ENCODE peak calls at places on chromosomes 1 and 21, in six cellular contexts. P is uterus, T is cardiac muscle cell, O is SJSA1, M is brain microvascular endothelial cell, F is esophagus squamous epithelium. V is an unnamed sample.

GRCh38 chr1:180632326-180633088 is 685 bp downstream of the XPR1 start:
- DNase-seq in P (no peak), T (peak; percentile 74), O (no peak), M (no peak), F (no peak), V (no peak)

GRCh38 chr1:224800486-224801119 is 128.9 kb upstream of the DNAH14 start:
- DNase-seq in P (no peak), T (no peak), O (no peak), M (no peak), F (no peak), V (no peak)

GRCh38 chr1:58308206-58308605 is 238.3 kb downstream of the OMA1 start:
- DNase-seq in P (no peak), T (no peak), O (no peak), M (no peak), F (no peak), V (no peak)

GRCh38 chr21:43694437-43695079 is 24.4 kb upstream of the PDXK start:
- DNase-seq in P (no peak), T (no peak), O (no peak), M (no peak), F (no peak), V (no peak)

GRCh38 chr1:51956528-51957509 is 33.7 kb downstream of the RAB3B start:
- DNase-seq in P (no peak), T (peak; percentile 17), O (peak; percentile 18), M (no peak), F (no peak), V (no peak)

GRCh38 chr1:58660105-58660504 is 39.8 kb downstream of the MYSM1 start:
- DNase-seq in P (no peak), T (no peak), O (no peak), M (no peak), F (no peak), V (no peak)

GRCh38 chr1:163231385-163231784 is 28.7 kb upstream of the RGS5 start:
- DNase-seq in P (no peak), T (peak; percentile 47), O (peak; percentile 70), M (peak; percentile 20), F (no peak), V (peak; percentile 33)

GRCh38 chr21:34580181-34580700 is 34.7 kb downstream of the RCAN1 start:
- DNase-seq in P (no peak), T (peak; percentile 50), O (no peak), M (no peak), F (no peak), V (no peak)

GRCh38 chr1:94160811-94161210 is 39.9 kb upstream of the ABCA4 start:
- DNase-seq in P (no peak), T (no peak), O (peak; percentile 46), M (peak; percentile 79), F (no peak), V (peak; percentile 30)

GRCh38 chr1:93702102-93702827 is 20.6 kb upstream of the BCAR3 start:
- DNase-seq in P (no peak), T (peak; percentile 74), O (peak; percentile 54), M (no peak), F (no peak), V (no peak)

GRCh38 chr1:207321045-207321789 is at the start of gene CD55:
- DNase-seq in P (peak; percentile 95), T (peak; percentile 96), O (peak; percentile 98), M (peak; percentile 95), F (peak; percentile 97), V (peak; percentile 55)

GRCh38 chr1:1950940-1951339 is 31.9 kb upstream of the TMEM52 start:
- DNase-seq in P (no peak), T (no peak), O (no peak), M (no peak), F (no peak), V (no peak)

GRCh38 chr1:162475089-162475488 is 22.5 kb upstream of the UHMK1 start:
- DNase-seq in P (no peak), T (no peak), O (no peak), M (no peak), F (no peak), V (no peak)

GRCh38 chr1:154418062-154418897 is 13.1 kb downstream of the IL6R start:
- DNase-seq in P (peak; percentile 70), T (no peak), O (no peak), M (no peak), F (no peak), V (no peak)

GRCh38 chr1:22889213-22889827 is 83.3 kb downstream of the LACTBL1 start:
- DNase-seq in P (no peak), T (peak; percentile 47), O (peak; percentile 13), M (peak; percentile 41), F (no peak), V (no peak)

GRCh38 chr1:187985145-187985896 is 1156.6 kb downstream of the PLA2G4A start:
- DNase-seq in P (no peak), T (no peak), O (no peak), M (no peak), F (no peak), V (no peak)

GRCh38 chr1:204321665-204322064 is 38.1 kb downstream of the PLEKHA6 start:
- DNase-seq in P (no peak), T (no peak), O (peak; percentile 28), M (no peak), F (no peak), V (no peak)

GRCh38 chr1:11692899-11693590 is 1.5 kb downstream of the DRAXIN start:
- DNase-seq in P (no peak), T (no peak), O (peak; percentile 33), M (peak; percentile 60), F (no peak), V (no peak)

GRCh38 chr1:246703581-246703980 is 20.6 kb upstream of the SCCPDH start:
- DNase-seq in P (no peak), T (no peak), O (no peak), M (no peak), F (no peak), V (no peak)

GRCh38 chr1:66999640-67000400 is 54.1 kb downstream of the SLC35D1 start:
- DNase-seq in P (no peak), T (peak; percentile 69), O (no peak), M (no peak), F (no peak), V (no peak)

DNA sequence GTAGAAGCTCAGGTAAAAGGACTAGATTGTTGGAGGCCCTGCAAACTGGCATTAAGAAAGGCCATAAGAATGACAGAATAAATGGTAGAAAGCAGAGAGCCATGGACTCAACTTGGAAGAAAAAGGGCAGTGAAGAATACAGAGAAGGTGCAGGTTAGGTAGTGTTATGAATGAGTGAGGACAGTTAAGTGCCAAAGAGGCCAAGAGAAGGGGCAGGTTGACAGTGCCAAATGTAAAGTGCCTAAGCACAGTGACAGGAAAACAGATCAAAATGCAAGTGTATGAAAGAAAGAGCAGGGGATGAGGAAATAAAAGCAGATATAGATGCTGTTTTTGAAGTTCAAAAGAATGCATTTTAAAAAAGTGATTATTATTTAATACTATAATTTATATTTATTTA is 43.7 kb downstream of the INTS7 start:
- DNase-seq in P (no peak), T (no peak), O (no peak), M (no peak), F (no peak), V (no peak)
- H3K27ac ChIP-seq in P (no peak overlapping the region), T (no peak overlapping the region), O (no peak overlapping the region), M (no peak overlapping the region), F (no peak overlapping the region), V (no peak overlapping the region)

GRCh38 chr1:26360807-26361604 is 7.1 kb upstream of the CRYBG2 start:
- DNase-seq in P (no peak), T (no peak), O (no peak), M (no peak), F (no peak), V (no peak)

GRCh38 chr1:26363549-26364448 is 8.8 kb downstream of the ZNF683 start:
- DNase-seq in P (peak; percentile 52), T (peak; percentile 92), O (peak; percentile 58), M (peak; percentile 67), F (no peak), V (peak; percentile 15)

GRCh38 chr1:26360051-26360806 is 6.3 kb upstream of the CRYBG2 start:
- DNase-seq in P (no peak), T (no peak), O (no peak), M (no peak), F (no peak), V (no peak)

GRCh38 chr1:26362331-26362730 is 8.4 kb upstream of the CRYBG2 start:
- DNase-seq in P (no peak), T (no peak), O (no peak), M (no peak), F (no peak), V (no peak)

GRCh38 chr1:26361605-26362122 is 7.7 kb upstream of the CRYBG2 start:
- DNase-seq in P (no peak), T (no peak), O (no peak), M (no peak), F (no peak), V (no peak)
- H3K27me3 ChIP-seq in P (peaks cover 23% of the 10 kb centered on the region), T (peaks cover 61% of the 10 kb centered on the region), O (peaks cover 39% of the 10 kb centered on the region), M (peaks cover 19% of the 10 kb centered on the region), F (peaks cover 9% of the 10 kb centered on the region), V (peaks cover 56% of the 10 kb centered on the region)

GRCh38 chr1:29355375-29355774 is 119.1 kb downstream of the PTPRU start:
- DNase-seq in P (no peak), T (no peak), O (no peak), M (no peak), F (no peak), V (no peak)
- H3K27ac ChIP-seq in P (no peak overlapping the region), T (no peak overlapping the region), O (no peak overlapping the region), M (no peak overlapping the region), F (no peak overlapping the region), V (no peak overlapping the region)

GRCh38 chr1:15573477-15573876 is 11.4 kb downstream of the AGMAT start:
- DNase-seq in P (no peak), T (no peak), O (no peak), M (peak; percentile 22), F (no peak), V (no peak)

GRCh38 chr1:15575549-15576150 is 9.2 kb downstream of the AGMAT start:
- DNase-seq in P (no peak), T (no peak), O (no peak), M (no peak), F (no peak), V (no peak)

GRCh38 chr1:15571266-15571665 is 13.6 kb downstream of the AGMAT start:
- DNase-seq in P (no peak), T (no peak), O (no peak), M (no peak), F (no peak), V (no peak)

GRCh38 chr1:15577691-15578090 is 7.2 kb downstream of the AGMAT start:
- DNase-seq in P (no peak), T (no peak), O (no peak), M (no peak), F (no peak), V (no peak)

GRCh38 chr1:15574741-15575140 is 10.1 kb downstream of the AGMAT start:
- DNase-seq in P (no peak), T (no peak), O (no peak), M (no peak), F (no peak), V (no peak)
- H3K27me3 ChIP-seq in P (no peaks in the 10 kb centered on the region), T (no peaks in the 10 kb centered on the region), O (no peaks in the 10 kb centered on the region), M (no peaks in the 10 kb centered on the region), F (no peaks in the 10 kb centered on the region), V (no peaks in the 10 kb centered on the region)

GRCh38 chr1:100267284-100267683 is 1.3 kb downstream of the RTCA start:
- DNase-seq in P (no peak), T (no peak), O (no peak), M (no peak), F (no peak), V (no peak)
- H3K27ac ChIP-seq in P (no peak overlapping the region), T (no peak overlapping the region), O (no peak overlapping the region), M (no peak overlapping the region), F (peak overlapping the region; percentile 95), V (no peak overlapping the region)

DNA sequence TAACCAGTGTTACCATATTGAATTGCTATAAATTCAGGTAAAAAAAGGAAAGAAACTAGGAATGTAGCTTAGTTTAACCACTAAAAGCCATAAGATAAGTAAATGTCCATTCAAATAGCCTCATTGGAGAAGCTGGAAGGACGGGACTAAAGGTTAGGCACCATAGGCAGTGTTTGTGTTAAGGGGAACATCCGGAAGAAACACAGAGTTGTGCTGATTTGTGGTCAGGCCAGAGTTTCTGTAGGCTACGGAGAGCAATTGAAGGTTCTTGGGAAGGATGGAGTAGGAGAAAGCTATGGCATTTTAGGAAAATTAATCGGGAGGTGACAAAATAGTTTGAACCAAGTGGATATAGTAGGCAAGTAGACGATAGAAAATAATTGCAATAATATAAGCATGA is 1.3 kb upstream of the KCNJ10 start:
- DNase-seq in P (no peak), T (no peak), O (no peak), M (no peak), F (no peak), V (no peak)
- H3K27me3 ChIP-seq in P (no peaks in the 10 kb centered on the region), T (peaks cover 22% of the 10 kb centered on the region), O (peaks cover 73% of the 10 kb centered on the region), M (peaks cover 23% of the 10 kb centered on the region), F (no peaks in the 10 kb centered on the region), V (peaks cover 66% of the 10 kb centered on the region)